ENCODE peak calls at places on chromosomes 3 and 15, in ten cellular contexts. K is A549, S is IMR-90, J is body of pancreas, R is gastrocnemius medialis, O is GM12878, I is heart left ventricle, N is K562, C is sigmoid colon, T is ovary. H is an unnamed sample.

GRCh38 chr3:23710555-23710954 is 95.2 kb upstream of the UBE2E1 start:
- DNase-seq in K (no peak), S (peak; percentile 98), C (peak; percentile 89), T (peak; percentile 37), J (no peak), I (peak; percentile 62), O (no peak), R (no peak), N (no peak), H (no peak)

GRCh38 chr3:172129868-172130751 is 90.7 kb downstream of the FNDC3B start:
- DNase-seq in C (peak; percentile 97), O (no peak), T (peak; percentile 90), K (peak; percentile 84), S (peak; percentile 99), J (peak; percentile 85), R (peak; percentile 97), I (peak; percentile 88), N (peak; percentile 90), H (peak; percentile 79)

GRCh38 chr3:188956839-188957489 is 214.8 kb upstream of the TPRG1 start:
- DNase-seq in C (no peak), O (no peak), I (no peak), J (no peak), K (peak; percentile 35), N (peak; percentile 27), R (no peak), S (peak; percentile 78), T (no peak), H (peak; percentile 28)

GRCh38 chr15:74322558-74323180 is 44.8 kb downstream of the CYP11A1 start:
- DNase-seq in R (peak; percentile 29), K (peak; percentile 65), N (peak; percentile 77), C (peak; percentile 82), O (no peak), J (peak; percentile 61), T (peak; percentile 75), S (peak; percentile 58), I (peak; percentile 68), H (peak; percentile 40)

GRCh38 chr15:76107169-76107568 is 47.4 kb downstream of the TMEM266 start:
- DNase-seq in R (no peak), I (no peak), O (no peak), T (no peak), C (no peak), N (no peak), S (no peak), K (no peak), J (no peak), H (no peak)

GRCh38 chr3:81621277-81621676 is 140.2 kb downstream of the GBE1 start:
- DNase-seq in O (no peak), T (no peak), J (no peak), S (no peak), N (no peak), R (no peak), C (no peak), K (no peak), I (no peak), H (no peak)

GRCh38 chr3:87267953-87268645 is 8.3 kb downstream of the POU1F1 start:
- DNase-seq in S (no peak), I (no peak), C (no peak), R (no peak), K (no peak), J (peak; percentile 31), N (no peak), O (no peak), T (no peak), H (no peak)

GRCh38 chr3:138034918-138035317 is 25.0 kb downstream of the CLDN18 start:
- DNase-seq in J (no peak), N (no peak), S (no peak), I (no peak), R (no peak), T (no peak), O (no peak), C (no peak), K (no peak), H (no peak)

GRCh38 chr15:70382009-70382749 is 284.5 kb upstream of the TLE3 start:
- DNase-seq in R (no peak), K (no peak), S (no peak), J (no peak), C (no peak), I (no peak), T (no peak), O (no peak), N (no peak), H (no peak)

GRCh38 chr15:70380484-70380883 is 282.8 kb upstream of the TLE3 start:
- DNase-seq in S (no peak), I (no peak), R (no peak), T (no peak), K (no peak), J (no peak), N (no peak), O (no peak), C (no peak), H (no peak)

GRCh38 chr15:70383856-70384255 is 286.1 kb upstream of the TLE3 start:
- DNase-seq in S (no peak), K (no peak), O (no peak), I (no peak), T (no peak), N (no peak), R (no peak), C (no peak), J (no peak), H (no peak)

GRCh38 chr15:70385052-70385451 is 287.3 kb upstream of the TLE3 start:
- DNase-seq in K (no peak), J (no peak), O (no peak), N (no peak), R (no peak), S (no peak), C (no peak), T (no peak), I (no peak), H (no peak)

DNA sequence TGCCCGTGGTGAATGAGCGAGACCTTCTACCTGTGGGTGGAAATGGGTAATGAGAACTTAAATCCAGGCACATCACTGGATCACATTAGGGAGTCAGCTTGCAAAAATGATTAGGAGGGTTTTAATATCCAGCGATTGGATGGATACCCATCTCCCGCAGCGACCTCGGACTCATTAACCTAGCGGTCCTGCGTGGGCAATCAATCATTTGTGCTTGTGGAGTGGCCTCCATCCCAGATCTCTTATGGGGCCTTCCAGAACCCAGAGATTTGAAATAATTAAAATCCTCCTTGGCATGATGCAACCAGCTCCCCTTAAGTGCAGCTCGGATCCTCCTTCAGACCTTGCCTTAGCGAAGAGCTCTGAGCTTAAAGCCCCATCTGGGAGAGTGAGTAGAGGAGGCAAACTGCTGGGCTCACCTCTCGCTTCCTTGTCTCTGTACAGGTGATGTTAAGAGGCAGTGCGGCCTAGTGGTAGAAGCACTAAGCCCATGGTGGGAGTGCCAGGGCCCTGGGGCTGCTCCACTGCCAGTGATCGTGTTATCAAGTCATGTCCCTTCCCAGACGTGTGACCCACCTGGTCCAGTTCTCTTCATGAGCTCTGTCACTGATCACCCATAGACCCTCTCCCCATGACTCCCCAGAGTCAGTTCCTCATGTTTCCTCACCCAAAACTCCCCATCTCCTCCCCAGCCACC is 285.2 kb upstream of the TLE3 start:
- DNase-seq in J (no peak), C (no peak), N (no peak), R (no peak), K (no peak), T (no peak), I (no peak), S (no peak), O (no peak), H (no peak)
- H3K4me1 ChIP-seq in J (no peaks in the 10 kb centered on the region), C (peaks cover 7% of the 10 kb centered on the region), N (peaks cover 11% of the 10 kb centered on the region), R (no peaks in the 10 kb centered on the region), K (peaks cover 5% of the 10 kb centered on the region), T (no peaks in the 10 kb centered on the region), I (no peaks in the 10 kb centered on the region), S (no peaks in the 10 kb centered on the region), O (no peaks in the 10 kb centered on the region), H (no peaks in the 10 kb centered on the region)

DNA sequence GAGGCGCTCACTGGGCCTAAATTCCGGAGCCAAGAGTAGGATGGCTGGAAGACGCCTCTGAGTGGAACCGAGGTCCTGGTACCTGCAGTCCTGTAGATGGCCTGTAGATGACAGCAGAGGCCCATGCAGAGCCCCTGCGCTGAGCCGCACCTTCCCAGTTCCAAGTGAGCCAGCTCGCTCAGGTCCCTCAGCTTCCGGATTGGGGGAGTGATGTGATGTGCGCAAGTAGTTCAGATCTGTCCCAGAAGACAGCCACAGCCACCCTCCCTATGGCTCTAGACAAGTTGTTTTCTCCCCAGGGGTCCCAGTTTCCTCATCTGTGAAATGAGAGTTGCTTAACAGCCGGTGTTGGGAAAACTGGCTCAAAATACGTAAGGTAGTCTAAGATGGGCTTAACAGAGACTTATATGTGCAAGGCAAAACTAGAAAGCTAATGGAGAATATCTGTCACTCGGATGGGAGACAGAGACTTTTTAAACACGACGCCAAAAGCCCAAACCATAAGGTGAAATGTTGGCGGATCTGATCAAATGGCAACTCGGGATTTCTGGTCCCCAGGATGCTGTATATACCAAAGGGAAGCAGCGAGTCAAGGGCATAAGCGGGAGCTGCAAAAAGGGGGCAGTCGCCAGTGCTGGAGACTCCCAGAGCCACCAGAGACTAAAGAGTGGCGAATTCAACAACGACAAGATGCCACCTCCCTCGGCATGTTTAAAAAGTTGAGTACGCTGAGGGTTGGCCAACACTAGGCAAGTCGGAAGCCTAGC is 765 bp upstream of the MAPKAPK3 start:
- DNase-seq in J (peak; percentile 90), O (no peak), T (peak; percentile 79), N (peak; percentile 80), K (peak; percentile 92), R (peak; percentile 71), I (peak; percentile 85), S (peak; percentile 79), C (peak; percentile 94), H (peak; percentile 85)
- H3K4me3 ChIP-seq in J (no peak overlapping the region), O (peak overlapping the region; percentile 71), T (peak overlapping the region; percentile 54), N (peak overlapping the region; percentile 72), K (peak overlapping the region; percentile 90), R (peak overlapping the region; percentile 80), I (peak overlapping the region; percentile 82), S (peak overlapping the region; percentile 61), C (peak overlapping the region; percentile 88), H (peak overlapping the region; percentile 54)

DNA sequence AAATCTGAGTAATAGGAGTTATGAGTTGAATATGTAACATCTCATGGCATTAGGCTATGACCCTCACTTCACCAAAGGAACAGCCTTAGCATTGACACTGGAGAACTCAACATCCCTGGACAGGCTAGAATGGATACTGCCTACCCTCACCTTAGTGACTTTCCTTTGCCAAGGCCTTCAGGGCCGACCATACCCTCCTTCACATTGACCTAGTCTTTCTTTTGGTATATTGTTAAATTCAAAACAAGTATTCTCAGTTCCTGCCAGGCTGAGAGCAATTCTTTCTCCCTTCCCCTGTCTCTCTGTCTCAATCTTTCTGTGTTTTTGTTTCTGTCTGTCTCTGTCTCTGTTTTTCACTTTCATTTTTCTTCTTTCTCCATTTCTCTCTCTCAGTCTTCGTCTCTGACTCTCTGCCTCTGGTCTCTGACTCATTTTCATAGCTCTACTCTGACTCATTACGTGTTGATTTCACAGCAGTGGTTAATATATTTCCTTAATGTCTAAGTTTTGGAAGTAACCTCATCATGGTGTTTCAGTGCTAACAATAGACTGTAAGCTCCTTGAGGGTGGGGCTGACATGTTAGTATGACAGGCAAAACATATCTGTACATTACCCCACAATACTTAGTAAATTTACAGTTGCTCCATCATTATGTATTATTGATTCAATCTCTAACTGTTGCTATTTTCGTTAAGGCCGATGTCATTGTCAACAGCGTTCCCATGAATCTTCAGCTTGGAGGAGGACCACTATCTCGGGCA is 32.5 kb downstream of the PARP15 start:
- DNase-seq in T (no peak), R (no peak), O (peak; percentile 98), I (no peak), N (no peak), C (no peak), S (peak; percentile 89), J (no peak), K (peak; percentile 46), H (no peak)
- TF ChIP-seq POLR2A in T (no peak), R (no peak), O (no peak), I (no peak), N (no peak), C (no peak), S (no peak), J (no peak), K (no peak), H (no peak)

DNA sequence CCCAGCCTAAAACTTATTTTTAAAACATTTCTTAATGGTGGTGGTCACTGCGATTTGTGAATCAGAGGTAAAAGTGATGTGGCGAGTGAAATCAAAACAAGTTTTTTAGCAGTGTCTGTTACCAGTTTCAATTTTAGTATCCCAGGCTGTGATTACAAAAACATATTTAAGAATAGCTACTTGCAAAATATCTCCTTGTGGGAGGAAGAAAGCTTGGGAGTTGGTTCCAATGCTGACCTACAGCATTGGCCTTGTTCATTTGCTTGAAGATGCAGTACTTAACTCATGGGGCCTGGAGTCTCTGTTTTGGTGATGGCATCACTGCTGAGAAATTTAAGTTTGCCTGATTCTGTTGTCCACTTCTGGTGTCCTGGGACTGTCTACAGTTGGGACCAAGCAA is 4.5 kb downstream of the RAB7A start:
- DNase-seq in I (no peak), K (no peak), R (no peak), J (no peak), N (no peak), S (no peak), T (no peak), C (no peak), O (no peak), H (no peak)
- H3K4me1 ChIP-seq in I (peaks cover 41% of the 10 kb centered on the region), K (peaks cover 29% of the 10 kb centered on the region), R (peaks cover 80% of the 10 kb centered on the region), J (peaks cover 55% of the 10 kb centered on the region), N (peaks cover 22% of the 10 kb centered on the region), S (peaks cover 17% of the 10 kb centered on the region), T (peaks cover 14% of the 10 kb centered on the region), C (peaks cover 87% of the 10 kb centered on the region), O (peaks cover 15% of the 10 kb centered on the region), H (peaks cover 2% of the 10 kb centered on the region)